ENCODE peak calls at places on chromosome 1, in six cellular contexts. One of them, this sample, is unnamed.

GRCh38 chr1:74193908-74194307 is 4.1 kb downstream of the LRRIQ3 start:
- DNase-seq in H1: no peak
- DNase-seq in M059J: peak
- DNase-seq in stomach: no peak
- DNase-seq in NCI-H524: no peak
- DNase-seq in WERI-Rb-1: no peak
- DNase-seq in this sample: no peak

GRCh38 chr1:225847610-225848009 is 34.6 kb downstream of the TMEM63A start:
- DNase-seq in NCI-H524: peak
- DNase-seq in stomach: peak
- DNase-seq in WERI-Rb-1: no peak
- DNase-seq in M059J: no peak
- DNase-seq in H1: no peak
- DNase-seq in this sample: no peak

GRCh38 chr1:23470282-23471070 is 13.5 kb downstream of the ASAP3 start:
- DNase-seq in stomach: no peak
- DNase-seq in M059J: peak
- DNase-seq in H1: no peak
- DNase-seq in NCI-H524: no peak
- DNase-seq in WERI-Rb-1: no peak
- DNase-seq in this sample: no peak

GRCh38 chr1:31769720-31770390 is 5.7 kb upstream of the ADGRB2 start:
- DNase-seq in M059J: peak
- DNase-seq in NCI-H524: peak
- DNase-seq in stomach: peak
- DNase-seq in H1: no peak
- DNase-seq in WERI-Rb-1: no peak
- DNase-seq in this sample: no peak

GRCh38 chr1:105399718-105400117 is 1650.0 kb downstream of the AMY1C start:
- DNase-seq in H1: no peak
- DNase-seq in NCI-H524: no peak
- DNase-seq in stomach: no peak
- DNase-seq in M059J: no peak
- DNase-seq in WERI-Rb-1: no peak
- DNase-seq in this sample: no peak

GRCh38 chr1:116737020-116737854 is 17.0 kb upstream of the CD2 start:
- DNase-seq in WERI-Rb-1: peak
- DNase-seq in NCI-H524: peak
- DNase-seq in H1: peak
- DNase-seq in stomach: peak
- DNase-seq in M059J: peak
- DNase-seq in this sample: peak

GRCh38 chr1:114154146-114154962 is 685 bp upstream of the SYT6 start:
- DNase-seq in NCI-H524: peak
- DNase-seq in WERI-Rb-1: peak
- DNase-seq in M059J: peak
- DNase-seq in H1: peak
- DNase-seq in stomach: no peak
- DNase-seq in this sample: no peak

GRCh38 chr1:36988311-36988710 is 46.0 kb downstream of the GRIK3 start:
- DNase-seq in M059J: no peak
- DNase-seq in stomach: no peak
- DNase-seq in WERI-Rb-1: no peak
- DNase-seq in NCI-H524: peak
- DNase-seq in H1: no peak
- DNase-seq in this sample: no peak

GRCh38 chr1:204408074-204408507 is 3.5 kb downstream of the PPP1R15B start:
- DNase-seq in NCI-H524: peak
- DNase-seq in M059J: peak
- DNase-seq in stomach: peak
- DNase-seq in H1: peak
- DNase-seq in WERI-Rb-1: no peak
- DNase-seq in this sample: no peak

GRCh38 chr1:216630532-216630931 is 92.7 kb downstream of the ESRRG start:
- DNase-seq in H1: no peak
- DNase-seq in M059J: no peak
- DNase-seq in WERI-Rb-1: no peak
- DNase-seq in stomach: no peak
- DNase-seq in NCI-H524: no peak
- DNase-seq in this sample: no peak

GRCh38 chr1:47727051-47727708 is 270.0 kb downstream of the TRABD2B start:
- DNase-seq in NCI-H524: no peak
- DNase-seq in stomach: no peak
- DNase-seq in H1: no peak
- DNase-seq in WERI-Rb-1: no peak
- DNase-seq in M059J: no peak
- DNase-seq in this sample: no peak

GRCh38 chr1:223515416-223515815 is 122.2 kb downstream of the CCDC185 start:
- DNase-seq in NCI-H524: no peak
- DNase-seq in WERI-Rb-1: no peak
- DNase-seq in stomach: no peak
- DNase-seq in H1: no peak
- DNase-seq in M059J: no peak
- DNase-seq in this sample: no peak

GRCh38 chr1:6987940-6988339 is 202.7 kb downstream of the CAMTA1 start:
- DNase-seq in NCI-H524: no peak
- DNase-seq in M059J: no peak
- DNase-seq in H1: no peak
- DNase-seq in WERI-Rb-1: peak
- DNase-seq in stomach: no peak
- DNase-seq in this sample: no peak

GRCh38 chr1:205449254-205449749 is 6.5 kb downstream of the BLACAT1 start:
- DNase-seq in stomach: no peak
- DNase-seq in NCI-H524: no peak
- DNase-seq in H1: no peak
- DNase-seq in WERI-Rb-1: no peak
- DNase-seq in M059J: no peak
- DNase-seq in this sample: no peak

GRCh38 chr1:86356247-86356646 is 39.9 kb downstream of the ODF2L start:
- DNase-seq in M059J: no peak
- DNase-seq in WERI-Rb-1: no peak
- DNase-seq in H1: no peak
- DNase-seq in NCI-H524: peak
- DNase-seq in stomach: no peak
- DNase-seq in this sample: no peak

GRCh38 chr1:22662318-22662717 is 9.3 kb downstream of the C1QB start:
- DNase-seq in stomach: no peak
- DNase-seq in NCI-H524: peak
- DNase-seq in WERI-Rb-1: peak
- DNase-seq in M059J: peak
- DNase-seq in H1: peak
- DNase-seq in this sample: no peak

GRCh38 chr1:46434358-46434757 is 40.2 kb downstream of the FAAH start:
- DNase-seq in M059J: no peak
- DNase-seq in stomach: no peak
- DNase-seq in NCI-H524: no peak
- DNase-seq in WERI-Rb-1: no peak
- DNase-seq in H1: no peak
- DNase-seq in this sample: no peak

GRCh38 chr1:89610457-89610991 is 22.4 kb upstream of the LRRC8C start:
- DNase-seq in M059J: no peak
- DNase-seq in NCI-H524: no peak
- DNase-seq in stomach: no peak
- DNase-seq in WERI-Rb-1: no peak
- DNase-seq in H1: no peak
- DNase-seq in this sample: peak

GRCh38 chr1:98870959-98871903 is 133.4 kb downstream of the PLPPR5 start:
- DNase-seq in M059J: peak
- DNase-seq in WERI-Rb-1: no peak
- DNase-seq in NCI-H524: no peak
- DNase-seq in H1: no peak
- DNase-seq in stomach: no peak
- DNase-seq in this sample: no peak

GRCh38 chr1:66357478-66358197 is 176.3 kb upstream of the SGIP1 start:
- DNase-seq in M059J: no peak
- DNase-seq in H1: no peak
- DNase-seq in NCI-H524: no peak
- DNase-seq in WERI-Rb-1: no peak
- DNase-seq in stomach: no peak
- DNase-seq in this sample: no peak

GRCh38 chr1:53736290-53736689 is 2.7 kb downstream of the GLIS1 start:
- DNase-seq in WERI-Rb-1: no peak
- DNase-seq in M059J: peak
- DNase-seq in H1: no peak
- DNase-seq in NCI-H524: no peak
- DNase-seq in stomach: no peak
- DNase-seq in this sample: no peak

GRCh38 chr1:225460021-225460736 is 32.3 kb upstream of the LBR start:
- DNase-seq in M059J: peak
- DNase-seq in WERI-Rb-1: peak
- DNase-seq in stomach: no peak
- DNase-seq in H1: no peak
- DNase-seq in NCI-H524: peak
- DNase-seq in this sample: peak

GRCh38 chr1:180816132-180816531 is 96.6 kb upstream of the KIAA1614 start:
- DNase-seq in WERI-Rb-1: no peak
- DNase-seq in H1: no peak
- DNase-seq in stomach: no peak
- DNase-seq in NCI-H524: no peak
- DNase-seq in M059J: no peak
- DNase-seq in this sample: no peak

GRCh38 chr1:31626451-31627202 is 9.1 kb downstream of the HCRTR1 start:
- DNase-seq in stomach: no peak
- DNase-seq in WERI-Rb-1: peak
- DNase-seq in NCI-H524: peak
- DNase-seq in H1: no peak
- DNase-seq in M059J: peak
- DNase-seq in this sample: no peak

GRCh38 chr1:228141871-228142615 is 2.0 kb downstream of the GUK1 start:
- DNase-seq in stomach: peak
- DNase-seq in H1: no peak
- DNase-seq in M059J: peak
- DNase-seq in NCI-H524: no peak
- DNase-seq in WERI-Rb-1: no peak
- DNase-seq in this sample: no peak

GRCh38 chr1:99176753-99177152 is 87.5 kb upstream of the PLPPR4 start:
- DNase-seq in H1: no peak
- DNase-seq in WERI-Rb-1: no peak
- DNase-seq in stomach: no peak
- DNase-seq in M059J: no peak
- DNase-seq in NCI-H524: peak
- DNase-seq in this sample: no peak

GRCh38 chr1:22508329-22508728 is 55.0 kb upstream of the EPHA8 start:
- DNase-seq in stomach: no peak
- DNase-seq in WERI-Rb-1: no peak
- DNase-seq in NCI-H524: peak
- DNase-seq in H1: no peak
- DNase-seq in M059J: no peak
- DNase-seq in this sample: no peak

This sample was measured in central memory CD8-positive, alpha-beta T cell.